ENCODE peak calls at places on chromosomes 3 and 15, in eight cellular contexts. A, L, U, G, M, B, S and D are unnamed samples.
A peak's percentile ranks its signal among the peaks of the same experiment; 100 is the strongest.

GRCh38 chr3:105616374-105616915 is 249.7 kb downstream of the ALCAM start:
- DNase-seq in A (no peak), L (no peak), U (no peak), G (no peak), M (no peak), B (no peak), S (no peak), D (no peak)

GRCh38 chr15:79674124-79674465 is 222.7 kb downstream of the MTHFS start:
- DNase-seq in A (no peak), L (no peak), U (no peak), G (no peak), M (no peak), B (no peak), S (no peak), D (no peak)

GRCh38 chr15:40782609-40783227 is 12.9 kb downstream of the C15orf62 start:
- DNase-seq in A (peak; percentile 64), L (peak; percentile 43), U (peak; percentile 86), G (no peak), M (no peak), B (peak; percentile 90), S (peak; percentile 81), D (no peak)

GRCh38 chr3:192916455-192917257 is 1.0 kb downstream of the MB21D2 start:
- DNase-seq in A (peak; percentile 75), L (peak; percentile 35), U (peak; percentile 60), G (peak; percentile 63), M (no peak), B (peak; percentile 63), S (peak; percentile 68), D (peak; percentile 87)

GRCh38 chr3:152202976-152203626 is 65.6 kb upstream of the MBNL1 start:
- DNase-seq in A (no peak), L (no peak), U (peak; percentile 39), G (no peak), M (no peak), B (no peak), S (no peak), D (no peak)

GRCh38 chr3:119627461-119627860 is 29.8 kb downstream of the PLA1A start:
- DNase-seq in A (no peak), L (no peak), U (peak; percentile 28), G (peak; percentile 31), M (peak; percentile 34), B (no peak), S (no peak), D (no peak)

GRCh38 chr15:74397239-74398068 is 30.0 kb upstream of the CYP11A1 start:
- DNase-seq in A (no peak), L (no peak), U (peak; percentile 27), G (no peak), M (peak; percentile 82), B (no peak), S (no peak), D (no peak)

GRCh38 chr3:197555281-197556261 is at the start of gene BDH1:
- DNase-seq in A (peak; percentile 86), L (no peak), U (peak; percentile 69), G (peak; percentile 49), M (no peak), B (peak; percentile 59), S (peak; percentile 84), D (no peak)

GRCh38 chr15:101689901-101690300 is 34.4 kb downstream of the TARS3 start:
- DNase-seq in A (no peak), L (no peak), U (no peak), G (no peak), M (no peak), B (no peak), S (no peak), D (no peak)

GRCh38 chr15:39890640-39891039 is 29.4 kb downstream of the GPR176 start:
- DNase-seq in A (no peak), L (no peak), U (no peak), G (no peak), M (no peak), B (no peak), S (no peak), D (no peak)

GRCh38 chr3:12049675-12050074 is 45.5 kb downstream of the SYN2 start:
- DNase-seq in A (no peak), L (no peak), U (no peak), G (no peak), M (no peak), B (no peak), S (no peak), D (no peak)

GRCh38 chr3:124315215-124316033 is 323.5 kb upstream of the ROPN1 start:
- DNase-seq in A (no peak), L (peak; percentile 13), U (no peak), G (no peak), M (no peak), B (no peak), S (no peak), D (no peak)

GRCh38 chr3:71227344-71227743 is 356.2 kb downstream of the FOXP1 start:
- DNase-seq in A (no peak), L (no peak), U (no peak), G (no peak), M (no peak), B (no peak), S (no peak), D (no peak)

GRCh38 chr3:101244212-101244575 is 76.2 kb downstream of the IMPG2 start:
- DNase-seq in A (no peak), L (no peak), U (no peak), G (no peak), M (no peak), B (no peak), S (no peak), D (no peak)

GRCh38 chr15:49890689-49891088 is 228.3 kb downstream of the ATP8B4 start:
- DNase-seq in A (no peak), L (no peak), U (peak; percentile 15), G (no peak), M (no peak), B (no peak), S (no peak), D (no peak)
- TF ChIP-seq EP300 in A (no peak), L (no peak), U (no peak), G (no peak), M (no peak), B (no peak), S (no peak), D (no peak)

GRCh38 chr15:87634361-87634760 is 622.2 kb downstream of the NTRK3 start:
- DNase-seq in A (no peak), L (no peak), U (no peak), G (no peak), M (no peak), B (no peak), S (no peak), D (no peak)
- TF ChIP-seq EP300 in A (no peak), L (no peak), U (no peak), G (no peak), M (no peak), B (no peak), S (no peak), D (no peak)

DNA sequence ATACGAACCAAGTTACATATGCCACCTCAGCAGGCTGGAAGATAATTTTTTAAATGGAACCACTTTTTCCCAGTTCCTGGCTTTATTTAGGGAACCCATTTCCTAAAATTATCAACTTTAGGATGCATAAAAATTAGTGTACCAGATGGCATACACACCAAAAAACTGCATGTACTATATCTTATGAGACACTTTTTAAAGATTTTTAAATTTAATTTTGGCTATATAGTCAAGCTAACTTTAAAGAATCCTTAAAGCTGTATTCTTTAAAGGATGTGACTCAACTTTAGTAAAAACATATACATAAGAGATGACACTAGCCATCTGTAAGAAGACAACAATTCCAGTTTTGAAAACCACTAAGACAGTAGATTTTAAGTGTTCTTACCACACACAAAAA is 23.5 kb upstream of the SETMAR start:
- DNase-seq in A (no peak), L (no peak), U (no peak), G (no peak), M (no peak), B (no peak), S (no peak), D (no peak)
- TF ChIP-seq EP300 in A (no peak), L (no peak), U (no peak), G (no peak), M (no peak), B (no peak), S (no peak), D (no peak)

DNA sequence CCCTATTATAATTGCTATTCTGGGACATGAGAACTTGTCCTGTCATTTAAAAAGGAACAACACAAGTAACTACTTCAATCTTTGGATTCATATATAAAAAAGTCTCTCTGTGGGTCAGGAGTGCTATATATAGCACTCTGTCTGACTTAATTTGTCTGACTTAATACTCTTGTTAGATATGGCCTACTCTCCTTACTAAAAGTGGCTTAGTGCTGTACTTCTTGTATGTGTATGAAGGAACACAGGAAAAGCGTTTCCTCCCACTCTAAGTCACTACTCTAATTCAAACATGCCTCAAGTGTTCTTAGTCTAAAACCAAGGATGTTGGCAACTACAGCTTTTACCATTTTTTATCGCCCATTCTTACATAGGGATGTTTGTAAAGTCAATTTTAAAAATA is 255.2 kb upstream of the ROBO1 start:
- DNase-seq in A (no peak), L (no peak), U (no peak), G (no peak), M (no peak), B (no peak), S (no peak), D (no peak)
- TF ChIP-seq EP300 in A (no peak), L (no peak), U (no peak), G (no peak), M (no peak), B (no peak), S (no peak), D (no peak)

GRCh38 chr15:87561641-87562040 is 694.9 kb downstream of the NTRK3 start:
- DNase-seq in A (no peak), L (no peak), U (no peak), G (no peak), M (no peak), B (no peak), S (no peak), D (no peak)
- TF ChIP-seq EP300 in A (no peak), L (no peak), U (no peak), G (no peak), M (no peak), B (no peak), S (no peak), D (no peak)